ENCODE peak calls at places on chromosomes 16 and 17, in nine cellular contexts. X is sciatic nerve; S is fibroblast of the aortic adventitia; L is hypothalamus; N is effector memory CD4-positive, alpha-beta T cell; J is NCI-H1436; I is ACHN; V is stimulated activated CD8-positive, alpha-beta memory T cell treated with anti-CD3 and anti-CD28 coated beads, Interleukin-4, amount 100 ng/mL, for 4 hours; O is NCI-H748 treated with DMSO at 0.1 percent for 48 hours. D is an unnamed sample.
A peak's percentile ranks its signal among the peaks of the same experiment; 100 is the strongest.

GRCh38 chr16:15552507-15552906 is 90.4 kb downstream of the MARF1 start:
- DNase-seq in X (no peak), S (no peak), L (no peak), N (no peak), J (no peak), I (no peak), V (no peak), O (no peak), D (no peak)

GRCh38 chr17:574061-574460 is 140.6 kb downstream of the VPS53 start:
- DNase-seq in X (peak; percentile 76), S (peak; percentile 72), L (no peak), N (no peak), J (no peak), I (no peak), V (no peak), O (no peak), D (no peak)

GRCh38 chr16:67967956-67968439 is 439 bp downstream of the SLC12A4 start:
- DNase-seq in X (peak; percentile 77), S (peak; percentile 32), L (no peak), N (no peak), J (no peak), I (peak; percentile 57), V (no peak), O (no peak), D (no peak)

GRCh38 chr16:85329999-85330693 is 217.9 kb upstream of the CIBAR2 start:
- DNase-seq in X (no peak), S (no peak), L (no peak), N (no peak), J (no peak), I (no peak), V (no peak), O (no peak), D (peak; percentile 43)

GRCh38 chr17:2084129-2084765 is 29.3 kb downstream of the HIC1 start:
- DNase-seq in X (peak; percentile 79), S (peak; percentile 86), L (no peak), N (no peak), J (no peak), I (no peak), V (no peak), O (no peak), D (no peak)

GRCh38 chr16:84513111-84514065 is 8.9 kb upstream of the MEAK7 start:
- DNase-seq in X (peak; percentile 42), S (no peak), L (no peak), N (no peak), J (no peak), I (no peak), V (no peak), O (no peak), D (no peak)

GRCh38 chr16:17346774-17347569 is 123.8 kb downstream of the XYLT1 start:
- DNase-seq in X (no peak), S (no peak), L (no peak), N (no peak), J (no peak), I (no peak), V (no peak), O (no peak), D (no peak)

GRCh38 chr17:77872199-77872598 is 86.3 kb upstream of the TNRC6C start:
- DNase-seq in X (no peak), S (no peak), L (no peak), N (no peak), J (no peak), I (no peak), V (no peak), O (no peak), D (no peak)

GRCh38 chr17:39553326-39553945 is 54.3 kb downstream of the NEUROD2 start:
- DNase-seq in X (no peak), S (peak; percentile 52), L (no peak), N (no peak), J (no peak), I (peak; percentile 29), V (no peak), O (no peak), D (no peak)

GRCh38 chr17:65978881-65979280 is 213.1 kb downstream of the CEP112 start:
- DNase-seq in X (no peak), S (no peak), L (no peak), N (no peak), J (no peak), I (no peak), V (no peak), O (no peak), D (no peak)

GRCh38 chr17:82388223-82388921 is 16.8 kb downstream of the UTS2R start:
- DNase-seq in X (no peak), S (no peak), L (no peak), N (no peak), J (no peak), I (peak; percentile 49), V (no peak), O (no peak), D (no peak)

GRCh38 chr17:511001-511690 is 158.5 kb upstream of the RPH3AL start:
- DNase-seq in X (no peak), S (peak; percentile 81), L (no peak), N (no peak), J (no peak), I (no peak), V (no peak), O (no peak), D (no peak)

GRCh38 chr17:43467981-43468541 is 15.7 kb upstream of the DHX8 start:
- DNase-seq in X (no peak), S (peak; percentile 88), L (no peak), N (no peak), J (no peak), I (peak; percentile 28), V (no peak), O (no peak), D (no peak)

GRCh38 chr16:85555549-85556455 is 57.3 kb upstream of the GSE1 start:
- DNase-seq in X (no peak), S (peak; percentile 51), L (no peak), N (no peak), J (peak; percentile 74), I (peak; percentile 54), V (no peak), O (peak; percentile 62), D (peak; percentile 62)

GRCh38 chr17:42181851-42182207 is 887 bp upstream of the KCNH4 start:
- DNase-seq in X (no peak), S (no peak), L (no peak), N (no peak), J (no peak), I (no peak), V (no peak), O (no peak), D (no peak)

GRCh38 chr16:23640669-23640958 is 496 bp downstream of the PALB2 start:
- DNase-seq in X (no peak), S (peak; percentile 3), L (no peak), N (no peak), J (no peak), I (no peak), V (no peak), O (no peak), D (no peak)

GRCh38 chr17:72950236-72950931 is 142.1 kb downstream of the SLC39A11 start:
- DNase-seq in X (no peak), S (no peak), L (no peak), N (no peak), J (no peak), I (no peak), V (no peak), O (peak; percentile 8), D (no peak)

GRCh38 chr16:63714876-63715275 is 1407.0 kb downstream of the CDH11 start:
- DNase-seq in X (no peak), S (no peak), L (no peak), N (no peak), J (no peak), I (no peak), V (no peak), O (peak; percentile 44), D (peak; percentile 21)

GRCh38 chr17:55286681-55287589 is 22.2 kb downstream of the HLF start:
- DNase-seq in X (no peak), S (peak; percentile 62), L (no peak), N (no peak), J (no peak), I (no peak), V (no peak), O (no peak), D (no peak)

GRCh38 chr17:5676012-5676411 is 91.7 kb upstream of the NLRP1 start:
- DNase-seq in X (no peak), S (no peak), L (no peak), N (no peak), J (no peak), I (no peak), V (no peak), O (no peak), D (no peak)

GRCh38 chr17:82936768-82937171 is 96.9 kb upstream of the ZNF750 start:
- DNase-seq in X (peak; percentile 44), S (no peak), L (no peak), N (no peak), J (no peak), I (no peak), V (no peak), O (no peak), D (no peak)

GRCh38 chr16:75207831-75208230 is 870 bp upstream of the CTRB2 start:
- DNase-seq in X (no peak), S (no peak), L (no peak), N (no peak), J (no peak), I (no peak), V (no peak), O (no peak), D (no peak)

D was measured in NCI-H1105 treated with DMSO at 0.1 percent for 48 hours.